ENCODE peak calls at places on chromosomes 2 and 18, in ten cellular contexts. One of them, this sample, is unnamed.

GRCh38 chr18:697771-698170 is 14.7 kb downstream of the ENOSF1 start:
- DNase-seq in GM12878: no peak
- DNase-seq in breast epithelium: no peak
- DNase-seq in esophagus squamous epithelium: no peak
- DNase-seq in aorta: peak; percentile 15
- DNase-seq in skeletal muscle cell: no peak
- DNase-seq in fibroblast of villous mesenchyme: peak; percentile 10
- DNase-seq in tibial artery: no peak
- DNase-seq in astrocyte of the spinal cord: no peak
- DNase-seq in neural progenitor cell: no peak
- DNase-seq in this sample: no peak

GRCh38 chr2:18752667-18753422 is 163.5 kb upstream of the NT5C1B start:
- DNase-seq in breast epithelium: no peak
- DNase-seq in aorta: no peak
- DNase-seq in esophagus squamous epithelium: no peak
- DNase-seq in fibroblast of villous mesenchyme: no peak
- DNase-seq in skeletal muscle cell: no peak
- DNase-seq in GM12878: no peak
- DNase-seq in tibial artery: no peak
- DNase-seq in neural progenitor cell: no peak
- DNase-seq in astrocyte of the spinal cord: no peak
- DNase-seq in this sample: no peak

GRCh38 chr18:63774511-63774910 is 707 bp upstream of the SERPINB7 start:
- DNase-seq in aorta: no peak
- DNase-seq in astrocyte of the spinal cord: no peak
- DNase-seq in esophagus squamous epithelium: no peak
- DNase-seq in breast epithelium: no peak
- DNase-seq in fibroblast of villous mesenchyme: no peak
- DNase-seq in GM12878: no peak
- DNase-seq in neural progenitor cell: no peak
- DNase-seq in skeletal muscle cell: no peak
- DNase-seq in tibial artery: no peak
- DNase-seq in this sample: no peak

GRCh38 chr18:52451252-52451651 is 111.3 kb downstream of the DCC start:
- DNase-seq in neural progenitor cell: peak; percentile 9
- DNase-seq in skeletal muscle cell: no peak
- DNase-seq in fibroblast of villous mesenchyme: no peak
- DNase-seq in breast epithelium: no peak
- DNase-seq in tibial artery: no peak
- DNase-seq in esophagus squamous epithelium: no peak
- DNase-seq in aorta: no peak
- DNase-seq in GM12878: no peak
- DNase-seq in astrocyte of the spinal cord: no peak
- DNase-seq in this sample: no peak

GRCh38 chr2:199206536-199206935 is 251.2 kb downstream of the SATB2 start:
- DNase-seq in neural progenitor cell: no peak
- DNase-seq in esophagus squamous epithelium: no peak
- DNase-seq in breast epithelium: no peak
- DNase-seq in fibroblast of villous mesenchyme: no peak
- DNase-seq in tibial artery: no peak
- DNase-seq in aorta: no peak
- DNase-seq in astrocyte of the spinal cord: no peak
- DNase-seq in skeletal muscle cell: no peak
- DNase-seq in GM12878: no peak
- DNase-seq in this sample: no peak

GRCh38 chr2:173134703-173135102 is 59.1 kb downstream of the MAP3K20 start:
- DNase-seq in GM12878: no peak
- DNase-seq in astrocyte of the spinal cord: no peak
- DNase-seq in neural progenitor cell: no peak
- DNase-seq in skeletal muscle cell: no peak
- DNase-seq in esophagus squamous epithelium: no peak
- DNase-seq in breast epithelium: no peak
- DNase-seq in aorta: no peak
- DNase-seq in tibial artery: no peak
- DNase-seq in fibroblast of villous mesenchyme: peak; percentile 71
- DNase-seq in this sample: no peak

GRCh38 chr2:126843046-126843445 is 55.6 kb upstream of the TEX51 start:
- DNase-seq in fibroblast of villous mesenchyme: no peak
- DNase-seq in skeletal muscle cell: no peak
- DNase-seq in astrocyte of the spinal cord: no peak
- DNase-seq in neural progenitor cell: no peak
- DNase-seq in aorta: no peak
- DNase-seq in GM12878: no peak
- DNase-seq in esophagus squamous epithelium: no peak
- DNase-seq in tibial artery: no peak
- DNase-seq in breast epithelium: no peak
- DNase-seq in this sample: no peak

GRCh38 chr2:69348781-69349180 is 38.2 kb downstream of the GFPT1 start:
- DNase-seq in neural progenitor cell: peak; percentile 36
- DNase-seq in esophagus squamous epithelium: no peak
- DNase-seq in tibial artery: no peak
- DNase-seq in GM12878: no peak
- DNase-seq in skeletal muscle cell: no peak
- DNase-seq in breast epithelium: no peak
- DNase-seq in astrocyte of the spinal cord: no peak
- DNase-seq in aorta: no peak
- DNase-seq in fibroblast of villous mesenchyme: no peak
- DNase-seq in this sample: no peak

GRCh38 chr2:202455114-202455513 is 79.0 kb downstream of the BMPR2 start:
- DNase-seq in esophagus squamous epithelium: no peak
- DNase-seq in GM12878: no peak
- DNase-seq in aorta: no peak
- DNase-seq in breast epithelium: no peak
- DNase-seq in neural progenitor cell: no peak
- DNase-seq in skeletal muscle cell: no peak
- DNase-seq in fibroblast of villous mesenchyme: no peak
- DNase-seq in tibial artery: no peak
- DNase-seq in astrocyte of the spinal cord: no peak
- DNase-seq in this sample: no peak

GRCh38 chr2:202452744-202453143 is 76.6 kb downstream of the BMPR2 start:
- DNase-seq in aorta: no peak
- DNase-seq in fibroblast of villous mesenchyme: no peak
- DNase-seq in skeletal muscle cell: no peak
- DNase-seq in tibial artery: no peak
- DNase-seq in GM12878: no peak
- DNase-seq in astrocyte of the spinal cord: no peak
- DNase-seq in breast epithelium: no peak
- DNase-seq in esophagus squamous epithelium: no peak
- DNase-seq in neural progenitor cell: no peak
- DNase-seq in this sample: no peak

GRCh38 chr2:202450785-202451184 is 74.7 kb downstream of the BMPR2 start:
- DNase-seq in neural progenitor cell: no peak
- DNase-seq in tibial artery: no peak
- DNase-seq in skeletal muscle cell: no peak
- DNase-seq in GM12878: no peak
- DNase-seq in aorta: no peak
- DNase-seq in esophagus squamous epithelium: no peak
- DNase-seq in breast epithelium: no peak
- DNase-seq in astrocyte of the spinal cord: no peak
- DNase-seq in fibroblast of villous mesenchyme: peak; percentile 78
- DNase-seq in this sample: no peak

GRCh38 chr2:202444000-202444399 is 67.9 kb downstream of the BMPR2 start:
- DNase-seq in neural progenitor cell: no peak
- DNase-seq in astrocyte of the spinal cord: no peak
- DNase-seq in esophagus squamous epithelium: no peak
- DNase-seq in GM12878: no peak
- DNase-seq in aorta: no peak
- DNase-seq in fibroblast of villous mesenchyme: no peak
- DNase-seq in skeletal muscle cell: no peak
- DNase-seq in breast epithelium: no peak
- DNase-seq in tibial artery: no peak
- DNase-seq in this sample: no peak

GRCh38 chr2:202449344-202449743 is 73.2 kb downstream of the BMPR2 start:
- DNase-seq in astrocyte of the spinal cord: no peak
- DNase-seq in skeletal muscle cell: no peak
- DNase-seq in GM12878: no peak
- DNase-seq in esophagus squamous epithelium: no peak
- DNase-seq in breast epithelium: no peak
- DNase-seq in aorta: no peak
- DNase-seq in neural progenitor cell: no peak
- DNase-seq in fibroblast of villous mesenchyme: no peak
- DNase-seq in tibial artery: no peak
- DNase-seq in this sample: no peak
- H3K4me3 ChIP-seq in astrocyte of the spinal cord: no peak overlapping the region
- H3K4me3 ChIP-seq in skeletal muscle cell: no peak overlapping the region
- H3K4me3 ChIP-seq in GM12878: no peak overlapping the region
- H3K4me3 ChIP-seq in esophagus squamous epithelium: no peak overlapping the region
- H3K4me3 ChIP-seq in breast epithelium: no peak overlapping the region
- H3K4me3 ChIP-seq in aorta: no peak overlapping the region
- H3K4me3 ChIP-seq in neural progenitor cell: no peak overlapping the region
- H3K4me3 ChIP-seq in fibroblast of villous mesenchyme: no peak overlapping the region
- H3K4me3 ChIP-seq in tibial artery: no peak overlapping the region
- H3K4me3 ChIP-seq in this sample: no peak overlapping the region

DNA sequence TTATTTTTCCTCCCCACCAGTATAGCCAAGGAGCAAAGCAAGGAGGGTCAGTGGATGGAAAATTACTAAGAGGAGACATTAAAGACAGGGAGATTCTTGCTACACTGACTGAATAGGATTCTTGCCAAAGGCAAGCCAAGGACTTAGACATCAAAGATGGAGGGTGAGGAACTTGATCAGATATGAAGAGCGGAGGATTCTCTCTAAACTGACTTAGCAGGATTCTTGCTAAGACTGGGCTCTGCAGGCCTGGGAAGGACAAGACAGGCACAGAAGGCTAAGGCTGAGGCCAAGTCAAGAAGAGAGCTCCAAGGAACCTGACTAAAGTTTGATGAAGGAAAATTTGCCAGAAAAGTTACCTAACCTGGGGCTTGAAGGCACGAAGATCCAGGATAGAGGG is 143.9 kb upstream of the RMP24 start:
- DNase-seq in GM12878: no peak
- DNase-seq in esophagus squamous epithelium: no peak
- DNase-seq in tibial artery: no peak
- DNase-seq in breast epithelium: no peak
- DNase-seq in astrocyte of the spinal cord: no peak
- DNase-seq in skeletal muscle cell: no peak
- DNase-seq in aorta: no peak
- DNase-seq in fibroblast of villous mesenchyme: no peak
- DNase-seq in neural progenitor cell: no peak
- DNase-seq in this sample: no peak
- H3K4me3 ChIP-seq in GM12878: no peak overlapping the region
- H3K4me3 ChIP-seq in esophagus squamous epithelium: no peak overlapping the region
- H3K4me3 ChIP-seq in tibial artery: no peak overlapping the region
- H3K4me3 ChIP-seq in breast epithelium: no peak overlapping the region
- H3K4me3 ChIP-seq in astrocyte of the spinal cord: no peak overlapping the region
- H3K4me3 ChIP-seq in skeletal muscle cell: no peak overlapping the region
- H3K4me3 ChIP-seq in aorta: no peak overlapping the region
- H3K4me3 ChIP-seq in fibroblast of villous mesenchyme: no peak overlapping the region
- H3K4me3 ChIP-seq in neural progenitor cell: no peak overlapping the region
- H3K4me3 ChIP-seq in this sample: no peak overlapping the region

GRCh38 chr2:43877782-43878464 is 39.2 kb downstream of the ABCG8 start:
- DNase-seq in tibial artery: peak; percentile 45
- DNase-seq in esophagus squamous epithelium: no peak
- DNase-seq in GM12878: peak; percentile 15
- DNase-seq in astrocyte of the spinal cord: peak; percentile 58
- DNase-seq in neural progenitor cell: peak; percentile 78
- DNase-seq in breast epithelium: no peak
- DNase-seq in skeletal muscle cell: peak; percentile 9
- DNase-seq in fibroblast of villous mesenchyme: peak; percentile 59
- DNase-seq in aorta: peak; percentile 79
- DNase-seq in this sample: peak; percentile 61
- H3K4me3 ChIP-seq in tibial artery: no peak overlapping the region
- H3K4me3 ChIP-seq in esophagus squamous epithelium: no peak overlapping the region
- H3K4me3 ChIP-seq in GM12878: no peak overlapping the region
- H3K4me3 ChIP-seq in astrocyte of the spinal cord: no peak overlapping the region
- H3K4me3 ChIP-seq in neural progenitor cell: no peak overlapping the region
- H3K4me3 ChIP-seq in breast epithelium: no peak overlapping the region
- H3K4me3 ChIP-seq in skeletal muscle cell: no peak overlapping the region
- H3K4me3 ChIP-seq in fibroblast of villous mesenchyme: no peak overlapping the region
- H3K4me3 ChIP-seq in aorta: no peak overlapping the region
- H3K4me3 ChIP-seq in this sample: no peak overlapping the region

GRCh38 chr2:43135583-43135982 is 90.8 kb downstream of the ZFP36L2 start:
- DNase-seq in esophagus squamous epithelium: no peak
- DNase-seq in astrocyte of the spinal cord: no peak
- DNase-seq in tibial artery: no peak
- DNase-seq in skeletal muscle cell: no peak
- DNase-seq in GM12878: no peak
- DNase-seq in breast epithelium: no peak
- DNase-seq in neural progenitor cell: no peak
- DNase-seq in aorta: no peak
- DNase-seq in fibroblast of villous mesenchyme: no peak
- DNase-seq in this sample: no peak
- H3K4me3 ChIP-seq in esophagus squamous epithelium: no peak overlapping the region
- H3K4me3 ChIP-seq in astrocyte of the spinal cord: no peak overlapping the region
- H3K4me3 ChIP-seq in tibial artery: no peak overlapping the region
- H3K4me3 ChIP-seq in skeletal muscle cell: no peak overlapping the region
- H3K4me3 ChIP-seq in GM12878: no peak overlapping the region
- H3K4me3 ChIP-seq in breast epithelium: no peak overlapping the region
- H3K4me3 ChIP-seq in neural progenitor cell: no peak overlapping the region
- H3K4me3 ChIP-seq in aorta: no peak overlapping the region
- H3K4me3 ChIP-seq in fibroblast of villous mesenchyme: no peak overlapping the region
- H3K4me3 ChIP-seq in this sample: no peak overlapping the region

GRCh38 chr2:36477315-36477714 is 120.7 kb downstream of the FEZ2 start:
- DNase-seq in breast epithelium: no peak
- DNase-seq in skeletal muscle cell: no peak
- DNase-seq in GM12878: no peak
- DNase-seq in tibial artery: no peak
- DNase-seq in astrocyte of the spinal cord: no peak
- DNase-seq in fibroblast of villous mesenchyme: no peak
- DNase-seq in esophagus squamous epithelium: no peak
- DNase-seq in neural progenitor cell: no peak
- DNase-seq in aorta: no peak
- DNase-seq in this sample: no peak
- H3K4me3 ChIP-seq in breast epithelium: no peak overlapping the region
- H3K4me3 ChIP-seq in skeletal muscle cell: no peak overlapping the region
- H3K4me3 ChIP-seq in GM12878: no peak overlapping the region
- H3K4me3 ChIP-seq in tibial artery: no peak overlapping the region
- H3K4me3 ChIP-seq in astrocyte of the spinal cord: no peak overlapping the region
- H3K4me3 ChIP-seq in fibroblast of villous mesenchyme: no peak overlapping the region
- H3K4me3 ChIP-seq in esophagus squamous epithelium: no peak overlapping the region
- H3K4me3 ChIP-seq in neural progenitor cell: no peak overlapping the region
- H3K4me3 ChIP-seq in aorta: no peak overlapping the region
- H3K4me3 ChIP-seq in this sample: no peak overlapping the region

GRCh38 chr2:58428553-58429284 is 187.6 kb upstream of the FANCL start:
- DNase-seq in tibial artery: no peak
- DNase-seq in GM12878: no peak
- DNase-seq in fibroblast of villous mesenchyme: no peak
- DNase-seq in neural progenitor cell: peak; percentile 88
- DNase-seq in skeletal muscle cell: no peak
- DNase-seq in astrocyte of the spinal cord: peak; percentile 8
- DNase-seq in aorta: no peak
- DNase-seq in esophagus squamous epithelium: no peak
- DNase-seq in breast epithelium: peak; percentile 33
- DNase-seq in this sample: no peak
- H3K4me3 ChIP-seq in tibial artery: no peak overlapping the region
- H3K4me3 ChIP-seq in GM12878: no peak overlapping the region
- H3K4me3 ChIP-seq in fibroblast of villous mesenchyme: peak overlapping the region; percentile 23
- H3K4me3 ChIP-seq in neural progenitor cell: peak overlapping the region; percentile 84
- H3K4me3 ChIP-seq in skeletal muscle cell: peak overlapping the region; percentile 25
- H3K4me3 ChIP-seq in astrocyte of the spinal cord: peak overlapping the region; percentile 57
- H3K4me3 ChIP-seq in aorta: peak overlapping the region; percentile 28
- H3K4me3 ChIP-seq in esophagus squamous epithelium: peak overlapping the region; percentile 28
- H3K4me3 ChIP-seq in breast epithelium: peak overlapping the region; percentile 71
- H3K4me3 ChIP-seq in this sample: no peak overlapping the region

DNA sequence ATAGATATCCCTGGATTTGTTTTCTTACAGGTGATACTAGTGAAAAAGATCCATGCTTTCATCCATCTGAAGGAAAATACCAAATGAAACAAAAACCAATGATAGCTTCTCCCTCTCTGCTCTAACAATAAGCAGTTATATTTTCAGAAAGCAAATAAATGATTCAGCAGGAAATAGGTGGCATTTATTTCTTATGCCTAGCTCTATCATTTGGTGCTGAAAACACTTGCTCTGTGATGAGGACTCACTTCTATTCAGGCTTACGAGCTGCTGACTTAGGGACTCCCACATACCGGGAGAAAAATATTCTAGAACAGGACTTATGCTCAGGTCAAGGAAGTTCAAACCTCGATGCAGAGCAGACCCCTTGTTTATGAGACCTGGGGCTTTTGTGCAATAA is 142.6 kb downstream of the SETBP1 start:
- DNase-seq in esophagus squamous epithelium: no peak
- DNase-seq in skeletal muscle cell: no peak
- DNase-seq in neural progenitor cell: no peak
- DNase-seq in astrocyte of the spinal cord: no peak
- DNase-seq in fibroblast of villous mesenchyme: no peak
- DNase-seq in breast epithelium: no peak
- DNase-seq in GM12878: no peak
- DNase-seq in aorta: no peak
- DNase-seq in tibial artery: no peak
- DNase-seq in this sample: no peak
- H3K4me3 ChIP-seq in esophagus squamous epithelium: no peak overlapping the region
- H3K4me3 ChIP-seq in skeletal muscle cell: no peak overlapping the region
- H3K4me3 ChIP-seq in neural progenitor cell: no peak overlapping the region
- H3K4me3 ChIP-seq in astrocyte of the spinal cord: no peak overlapping the region
- H3K4me3 ChIP-seq in fibroblast of villous mesenchyme: no peak overlapping the region
- H3K4me3 ChIP-seq in breast epithelium: no peak overlapping the region
- H3K4me3 ChIP-seq in GM12878: no peak overlapping the region
- H3K4me3 ChIP-seq in aorta: no peak overlapping the region
- H3K4me3 ChIP-seq in tibial artery: no peak overlapping the region
- H3K4me3 ChIP-seq in this sample: no peak overlapping the region

This sample was measured in small intestine.